ENCODE peak calls at places on chromosomes 12 and 14, in ten cellular contexts. One of them, this sample, is unnamed.

GRCh38 chr12:127963926-127964325 is 303.0 kb upstream of the TMEM132C start:
- DNase-seq in glutamatergic neuron: no peak
- DNase-seq in NT2/D1: no peak
- DNase-seq in GF-D8: no peak
- DNase-seq in HFF-Myc: no peak
- DNase-seq in KG1: no peak
- DNase-seq in K562: no peak
- DNase-seq in germinal center: no peak
- DNase-seq in HTR-8/SVneo: no peak
- DNase-seq in A549: no peak
- DNase-seq in this sample: no peak

GRCh38 chr12:87020071-87020470 is 763.9 kb upstream of the MGAT4C start:
- DNase-seq in glutamatergic neuron: no peak
- DNase-seq in NT2/D1: no peak
- DNase-seq in GF-D8: no peak
- DNase-seq in HFF-Myc: no peak
- DNase-seq in KG1: no peak
- DNase-seq in K562: no peak
- DNase-seq in germinal center: no peak
- DNase-seq in HTR-8/SVneo: peak
- DNase-seq in A549: no peak
- DNase-seq in this sample: no peak

GRCh38 chr14:77406718-77407117 is 16.6 kb downstream of the NOXRED1 start:
- DNase-seq in glutamatergic neuron: no peak
- DNase-seq in NT2/D1: no peak
- DNase-seq in GF-D8: peak
- DNase-seq in HFF-Myc: no peak
- DNase-seq in KG1: no peak
- DNase-seq in K562: peak
- DNase-seq in germinal center: no peak
- DNase-seq in HTR-8/SVneo: no peak
- DNase-seq in A549: no peak
- DNase-seq in this sample: no peak

GRCh38 chr12:119479121-119479561 is 114.4 kb upstream of the TMEM233 start:
- DNase-seq in glutamatergic neuron: no peak
- DNase-seq in NT2/D1: no peak
- DNase-seq in GF-D8: no peak
- DNase-seq in HFF-Myc: no peak
- DNase-seq in KG1: no peak
- DNase-seq in K562: no peak
- DNase-seq in germinal center: no peak
- DNase-seq in HTR-8/SVneo: no peak
- DNase-seq in A549: no peak
- DNase-seq in this sample: no peak

GRCh38 chr12:111685322-111685810 is 390 bp downstream of the BRAP start:
- DNase-seq in glutamatergic neuron: no peak
- DNase-seq in NT2/D1: no peak
- DNase-seq in GF-D8: no peak
- DNase-seq in HFF-Myc: no peak
- DNase-seq in KG1: no peak
- DNase-seq in K562: no peak
- DNase-seq in germinal center: peak
- DNase-seq in HTR-8/SVneo: peak
- DNase-seq in A549: no peak
- DNase-seq in this sample: peak

GRCh38 chr14:105386581-105387529 is 11.5 kb upstream of the TEX22 start:
- DNase-seq in glutamatergic neuron: no peak
- DNase-seq in NT2/D1: no peak
- DNase-seq in GF-D8: no peak
- DNase-seq in HFF-Myc: no peak
- DNase-seq in KG1: no peak
- DNase-seq in K562: no peak
- DNase-seq in germinal center: no peak
- DNase-seq in HTR-8/SVneo: no peak
- DNase-seq in A549: no peak
- DNase-seq in this sample: no peak

GRCh38 chr12:112096667-112097066 is 11.9 kb downstream of the NAA25 start:
- DNase-seq in glutamatergic neuron: no peak
- DNase-seq in NT2/D1: no peak
- DNase-seq in GF-D8: no peak
- DNase-seq in HFF-Myc: no peak
- DNase-seq in KG1: no peak
- DNase-seq in K562: no peak
- DNase-seq in germinal center: no peak
- DNase-seq in HTR-8/SVneo: no peak
- DNase-seq in A549: peak
- DNase-seq in this sample: no peak

GRCh38 chr14:37594916-37595808 is at the start of the genes FOXA1 and TTC6:
- DNase-seq in glutamatergic neuron: peak
- DNase-seq in NT2/D1: no peak
- DNase-seq in GF-D8: no peak
- DNase-seq in HFF-Myc: no peak
- DNase-seq in KG1: no peak
- DNase-seq in K562: peak
- DNase-seq in germinal center: no peak
- DNase-seq in HTR-8/SVneo: no peak
- DNase-seq in A549: peak
- DNase-seq in this sample: peak

GRCh38 chr12:63918788-63919300 is 74.3 kb downstream of the SRGAP1 start:
- DNase-seq in glutamatergic neuron: peak
- DNase-seq in NT2/D1: no peak
- DNase-seq in GF-D8: no peak
- DNase-seq in HFF-Myc: peak
- DNase-seq in KG1: no peak
- DNase-seq in K562: no peak
- DNase-seq in germinal center: no peak
- DNase-seq in HTR-8/SVneo: peak
- DNase-seq in A549: peak
- DNase-seq in this sample: no peak

GRCh38 chr12:78398750-78399149 is 465.8 kb upstream of the SYT1 start:
- DNase-seq in glutamatergic neuron: no peak
- DNase-seq in NT2/D1: no peak
- DNase-seq in GF-D8: no peak
- DNase-seq in HFF-Myc: no peak
- DNase-seq in KG1: no peak
- DNase-seq in K562: no peak
- DNase-seq in germinal center: no peak
- DNase-seq in HTR-8/SVneo: no peak
- DNase-seq in A549: no peak
- DNase-seq in this sample: no peak